ENCODE peak calls at places on chromosome 15, in ten cellular contexts. N is fibroblast of mammary gland, C is T-cell, E is fibroblast of the aortic adventitia, O is NCI-H1092 treated with DMSO at 0.1 percent for 48 hours, B is endodermal cell, Z is uterus, P is WERI-Rb-1, V is ovary, L is hippocampal formation. R is an unnamed sample.

GRCh38 chr15:76904461-76905012 is 603 bp downstream of the SCAPER start:
- DNase-seq in P (peak; percentile 35), V (no peak), O (peak; percentile 46), B (peak; percentile 82), L (peak; percentile 21), N (peak; percentile 27), C (no peak), E (peak; percentile 10), Z (peak; percentile 31), R (no peak)

GRCh38 chr15:83973816-83974215 is 261.8 kb upstream of the GOLGA6L4 start:
- DNase-seq in P (peak; percentile 35), N (peak; percentile 17), E (peak; percentile 11), C (no peak), V (no peak), Z (no peak), B (peak; percentile 50), O (no peak), L (no peak), R (peak; percentile 21)

GRCh38 chr15:75721923-75722870 is 9.5 kb upstream of the CSPG4 start:
- DNase-seq in C (no peak), V (no peak), B (no peak), Z (peak; percentile 19), O (no peak), L (no peak), E (no peak), P (no peak), N (no peak), R (no peak)

GRCh38 chr15:39404767-39405173 is 176.1 kb upstream of the THBS1 start:
- DNase-seq in O (no peak), Z (no peak), C (no peak), N (peak; percentile 96), L (no peak), E (peak; percentile 97), P (no peak), B (no peak), V (no peak), R (no peak)

GRCh38 chr15:92011611-92012367 is 158.3 kb downstream of the SLCO3A1 start:
- DNase-seq in E (peak; percentile 35), Z (no peak), B (peak; percentile 66), P (no peak), V (no peak), O (no peak), N (peak; percentile 33), L (no peak), C (no peak), R (no peak)

GRCh38 chr15:66187271-66187670 is 66.3 kb downstream of the MEGF11 start:
- DNase-seq in L (no peak), O (no peak), E (no peak), V (no peak), N (no peak), C (no peak), Z (no peak), P (no peak), B (peak; percentile 52), R (no peak)

GRCh38 chr15:74768771-74769342 is 13.0 kb upstream of the CSK start:
- DNase-seq in C (no peak), P (peak; percentile 71), V (peak; percentile 67), N (peak; percentile 49), L (peak; percentile 62), E (peak; percentile 54), B (peak; percentile 90), O (peak; percentile 42), Z (peak; percentile 56), R (peak; percentile 66)

GRCh38 chr15:63605816-63606215 is 8.6 kb downstream of the FBXL22 start:
- DNase-seq in B (no peak), L (no peak), V (no peak), P (no peak), Z (no peak), O (no peak), E (no peak), N (no peak), C (no peak), R (peak; percentile 84)

GRCh38 chr15:51793521-51793920 is 35.9 kb upstream of the TMOD3 start:
- DNase-seq in L (peak; percentile 15), C (no peak), B (no peak), E (peak; percentile 89), V (peak; percentile 66), P (no peak), N (no peak), O (no peak), Z (peak; percentile 32), R (no peak)

GRCh38 chr15:74825895-74826294 is 532 bp upstream of the CPLX3 start:
- DNase-seq in Z (no peak), B (no peak), N (no peak), P (no peak), O (no peak), E (no peak), V (no peak), C (no peak), L (no peak), R (no peak)

GRCh38 chr15:49235446-49236207 is 65.6 kb downstream of the GALK2 start:
- DNase-seq in E (peak; percentile 95), L (peak; percentile 65), N (peak; percentile 95), P (peak; percentile 55), V (peak; percentile 66), C (peak; percentile 23), Z (peak; percentile 59), O (peak; percentile 49), B (peak; percentile 83), R (peak; percentile 93)

GRCh38 chr15:66024998-66025397 is 155.7 kb downstream of the RAB11A start:
- DNase-seq in E (peak; percentile 9), C (no peak), Z (no peak), N (peak; percentile 15), O (peak; percentile 65), L (no peak), B (no peak), V (no peak), P (no peak), R (no peak)

GRCh38 chr15:65411470-65412071 is 11.2 kb downstream of the IGDCC4 start:
- DNase-seq in L (no peak), C (no peak), N (peak; percentile 56), O (no peak), Z (no peak), B (no peak), P (no peak), E (no peak), V (no peak), R (no peak)

GRCh38 chr15:56428821-56429458 is 36.0 kb downstream of the MNS1 start:
- DNase-seq in L (no peak), Z (no peak), P (no peak), B (no peak), O (peak; percentile 27), C (no peak), V (no peak), N (peak; percentile 51), E (peak; percentile 58), R (peak; percentile 77)

GRCh38 chr15:56241374-56242085 is 2.1 kb downstream of the RFX7 start:
- DNase-seq in B (no peak), V (no peak), N (peak; percentile 29), E (no peak), C (no peak), L (no peak), O (no peak), Z (no peak), P (no peak), R (no peak)

GRCh38 chr15:86336051-86336788 is 256.5 kb downstream of the AGBL1 start:
- DNase-seq in Z (no peak), P (no peak), N (peak; percentile 72), L (no peak), C (no peak), V (no peak), B (no peak), O (no peak), E (peak; percentile 30), R (no peak)

GRCh38 chr15:100196326-100197058 is 145.3 kb downstream of the ADAMTS17 start:
- DNase-seq in P (no peak), O (no peak), B (peak; percentile 38), C (no peak), V (no peak), N (no peak), E (no peak), L (no peak), Z (no peak), R (no peak)

GRCh38 chr15:48861813-48862431 is 16.0 kb upstream of the EID1 start:
- DNase-seq in V (peak; percentile 21), N (peak; percentile 85), O (peak; percentile 61), P (peak; percentile 34), Z (no peak), L (no peak), C (peak; percentile 5), E (peak; percentile 88), B (no peak), R (peak; percentile 87)

GRCh38 chr15:97652700-97653167 is 307.8 kb upstream of the ARRDC4 start:
- DNase-seq in V (no peak), L (no peak), C (no peak), E (no peak), N (no peak), Z (no peak), P (no peak), B (peak; percentile 79), O (peak; percentile 5), R (no peak)

GRCh38 chr15:57025264-57025939 is 107.0 kb downstream of the TCF12 start:
- DNase-seq in L (no peak), B (no peak), P (no peak), C (no peak), Z (no peak), N (peak; percentile 77), E (peak; percentile 52), O (no peak), V (no peak), R (no peak)

GRCh38 chr15:33671456-33671855 is 296.8 kb upstream of the CHRM5 start:
- DNase-seq in P (no peak), C (no peak), B (no peak), Z (no peak), N (no peak), L (no peak), E (no peak), O (no peak), V (no peak), R (no peak)

GRCh38 chr15:46127361-46127874 is 492.6 kb downstream of the SQOR start:
- DNase-seq in C (no peak), L (no peak), Z (no peak), B (no peak), P (no peak), E (no peak), V (no peak), O (no peak), N (no peak), R (no peak)

GRCh38 chr15:32855942-32856341 is 138.1 kb downstream of the GREM1 start:
- DNase-seq in E (peak; percentile 99), V (no peak), Z (no peak), L (no peak), N (peak; percentile 99), C (no peak), O (no peak), B (peak; percentile 77), P (no peak), R (no peak)

GRCh38 chr15:27989428-27989827 is 109.7 kb downstream of the OCA2 start:
- DNase-seq in L (no peak), N (no peak), V (no peak), P (no peak), B (no peak), E (no peak), O (no peak), C (no peak), Z (no peak), R (no peak)